ENCODE peak calls at places on chromosomes 5 and 9, in eight cellular contexts. M is CD8-positive, alpha-beta T cell; P is GM23338; H is AG09309; B is choroid plexus epithelial cell; O is small intestine; R is MM.1S; W is heart right ventricle. Z is an unnamed sample.

GRCh38 chr9:17810728-17811634 is 232.1 kb downstream of the SH3GL2 start:
- DNase-seq in R (peak), B (peak), W (peak), H (peak), M (peak), P (peak), O (peak), Z (peak)

GRCh38 chr9:591292-591691 is 250.2 kb upstream of the DMRT1 start:
- DNase-seq in M (no peak), P (peak), O (peak), W (peak), B (no peak), R (no peak), H (no peak), Z (no peak)

GRCh38 chr5:34998058-34998789 is 49.5 kb downstream of the AGXT2 start:
- DNase-seq in M (no peak), W (no peak), O (no peak), B (peak), P (no peak), R (no peak), H (no peak), Z (peak)

GRCh38 chr9:95552814-95553546 is 36.2 kb upstream of the PTCH1 start:
- DNase-seq in H (no peak), P (peak), O (no peak), R (no peak), B (peak), W (peak), M (no peak), Z (peak)

GRCh38 chr5:76782444-76782843 is 36.4 kb upstream of the F2RL1 start:
- DNase-seq in B (peak), P (no peak), W (no peak), M (no peak), H (no peak), O (no peak), R (no peak), Z (peak)

GRCh38 chr5:149265559-149265958 is 6.1 kb upstream of the AFAP1L1 start:
- DNase-seq in H (no peak), R (no peak), M (no peak), P (peak), B (peak), W (peak), O (peak), Z (peak)

GRCh38 chr5:66718374-66718977 is 122.3 kb downstream of the MAST4 start:
- DNase-seq in O (no peak), M (no peak), R (no peak), P (no peak), H (no peak), B (no peak), W (no peak), Z (no peak)

GRCh38 chr5:14281746-14282181 is 138.6 kb downstream of the TRIO start:
- DNase-seq in W (no peak), H (no peak), M (no peak), O (no peak), P (no peak), B (no peak), R (no peak), Z (no peak)

GRCh38 chr9:118331622-118332045 is 627.4 kb downstream of the TLR4 start:
- DNase-seq in M (no peak), H (no peak), P (no peak), R (no peak), B (peak), O (no peak), W (peak), Z (peak)

GRCh38 chr9:70192707-70193106 is 66.1 kb upstream of the SMC5 start:
- DNase-seq in B (no peak), H (no peak), O (no peak), M (no peak), P (no peak), R (no peak), W (no peak), Z (no peak)

GRCh38 chr9:32431196-32431595 is 46.8 kb downstream of the ACO1 start:
- DNase-seq in W (no peak), B (peak), H (no peak), M (no peak), P (no peak), R (no peak), O (no peak), Z (no peak)

GRCh38 chr5:1558945-1559344 is 35.2 kb upstream of the LPCAT1 start:
- DNase-seq in W (no peak), P (no peak), B (no peak), H (no peak), O (no peak), M (no peak), R (no peak), Z (no peak)

GRCh38 chr9:92206490-92206889 is 87.0 kb downstream of the IARS1 start:
- DNase-seq in P (no peak), R (no peak), W (no peak), O (no peak), H (no peak), M (no peak), B (peak), Z (peak)

GRCh38 chr5:101728933-101729332 is 567.2 kb downstream of the SLCO4C1 start:
- DNase-seq in P (peak), M (no peak), B (peak), O (no peak), H (no peak), W (no peak), R (no peak), Z (no peak)

GRCh38 chr9:128733256-128733655 is 9.3 kb upstream of the ZDHHC12 start:
- DNase-seq in P (peak), O (peak), B (peak), M (no peak), H (peak), W (peak), R (no peak), Z (peak)

GRCh38 chr9:15501179-15501578 is 9.6 kb downstream of the PSIP1 start:
- DNase-seq in B (peak), M (no peak), H (no peak), W (no peak), P (no peak), R (no peak), O (no peak), Z (peak)

GRCh38 chr5:50420343-50420935 is 20.6 kb downstream of the EMB start:
- DNase-seq in W (no peak), P (no peak), B (no peak), R (no peak), H (no peak), M (no peak), O (no peak), Z (no peak)

GRCh38 chr5:612498-613424 is 621 bp downstream of the CEP72 start:
- DNase-seq in H (no peak), P (peak), O (no peak), W (no peak), M (peak), R (peak), B (peak), Z (peak)

GRCh38 chr5:9604416-9604815 is 25.7 kb downstream of the TAS2R1 start:
- DNase-seq in B (no peak), R (no peak), H (no peak), P (no peak), W (no peak), M (no peak), O (no peak), Z (no peak)

DNA sequence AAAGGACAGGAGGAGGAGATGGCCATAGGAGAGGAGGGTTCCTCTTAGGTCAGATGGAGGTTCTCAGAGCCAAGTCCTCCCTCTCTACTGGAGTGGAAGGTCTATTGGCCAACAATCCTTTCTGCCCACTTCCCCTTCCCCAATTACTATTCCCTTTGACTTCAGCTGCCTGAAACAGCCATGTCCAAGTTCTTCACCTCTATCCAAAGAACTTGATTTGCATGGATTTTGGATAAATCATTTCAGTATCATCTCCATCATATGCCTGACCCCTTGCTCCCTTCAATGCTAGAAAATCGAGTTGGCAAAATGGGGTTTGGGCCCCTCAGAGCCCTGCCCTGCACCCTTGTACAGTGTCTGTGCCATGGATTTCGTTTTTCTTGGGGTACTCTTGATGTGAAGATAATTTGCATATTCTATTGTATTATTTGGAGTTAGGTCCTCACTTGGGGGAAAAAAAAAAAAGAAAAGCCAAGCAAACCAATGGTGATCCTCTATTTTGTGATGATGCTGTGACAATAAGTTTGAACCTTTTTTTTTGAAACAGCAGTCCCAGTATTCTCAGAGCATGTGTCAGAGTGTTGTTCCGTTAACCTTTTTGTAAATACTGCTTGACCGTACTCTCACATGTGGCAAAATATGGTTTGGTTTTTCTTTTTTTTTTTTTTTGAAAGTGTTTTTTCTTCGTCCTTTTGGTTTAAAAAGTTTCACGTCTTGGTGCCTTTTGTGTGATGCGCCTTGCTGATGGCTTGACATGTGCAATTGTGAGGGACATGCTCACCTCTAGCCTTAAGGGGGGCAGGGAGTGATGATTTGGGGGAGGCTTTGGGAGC is 3.1 kb downstream of the EGR1 start:
- DNase-seq in H (peak), R (no peak), P (no peak), O (no peak), B (peak), M (no peak), W (no peak), Z (no peak)
- H3K4me3 ChIP-seq in H (no peak), R (no peak), P (peak), O (no peak), B (peak), M (no peak), W (peak), Z (no peak)

DNA sequence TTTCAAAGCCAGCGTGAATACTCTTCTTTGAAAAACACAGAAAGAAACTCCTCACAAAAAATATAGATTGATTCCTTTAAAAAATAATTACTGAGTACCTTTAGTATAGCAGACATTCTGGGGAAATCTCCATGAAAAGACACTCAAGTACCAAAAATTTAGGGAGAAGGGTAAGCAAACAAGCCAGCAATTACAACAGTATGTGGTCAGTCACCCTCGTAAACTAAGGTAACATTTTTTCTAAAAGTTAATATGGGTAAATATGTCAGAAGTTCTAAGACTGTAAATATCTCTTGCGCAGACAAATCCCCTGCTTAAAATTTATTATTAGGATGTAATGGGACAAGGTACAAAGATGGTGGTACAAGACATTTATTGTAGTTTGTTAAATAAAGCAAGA is 102.0 kb upstream of the PTGER4 start:
- DNase-seq in W (no peak), O (no peak), R (no peak), B (no peak), P (no peak), H (no peak), M (no peak), Z (no peak)
- H3K4me3 ChIP-seq in W (no peak), O (no peak), R (no peak), B (no peak), P (no peak), H (no peak), M (no peak), Z (no peak)

GRCh38 chr9:136243631-136244030 is 2.0 kb downstream of the QSOX2 start:
- DNase-seq in H (no peak), R (peak), P (no peak), M (no peak), W (no peak), B (no peak), O (no peak), Z (no peak)
- H3K4me3 ChIP-seq in H (no peak), R (peak), P (peak), M (peak), W (no peak), B (no peak), O (no peak), Z (no peak)

GRCh38 chr9:134475051-134475790 is 149.0 kb downstream of the RXRA start:
- DNase-seq in R (no peak), W (peak), B (peak), H (no peak), O (peak), M (peak), P (no peak), Z (peak)
- H3K4me3 ChIP-seq in R (no peak), W (no peak), B (no peak), H (no peak), O (no peak), M (no peak), P (no peak), Z (no peak)

DNA sequence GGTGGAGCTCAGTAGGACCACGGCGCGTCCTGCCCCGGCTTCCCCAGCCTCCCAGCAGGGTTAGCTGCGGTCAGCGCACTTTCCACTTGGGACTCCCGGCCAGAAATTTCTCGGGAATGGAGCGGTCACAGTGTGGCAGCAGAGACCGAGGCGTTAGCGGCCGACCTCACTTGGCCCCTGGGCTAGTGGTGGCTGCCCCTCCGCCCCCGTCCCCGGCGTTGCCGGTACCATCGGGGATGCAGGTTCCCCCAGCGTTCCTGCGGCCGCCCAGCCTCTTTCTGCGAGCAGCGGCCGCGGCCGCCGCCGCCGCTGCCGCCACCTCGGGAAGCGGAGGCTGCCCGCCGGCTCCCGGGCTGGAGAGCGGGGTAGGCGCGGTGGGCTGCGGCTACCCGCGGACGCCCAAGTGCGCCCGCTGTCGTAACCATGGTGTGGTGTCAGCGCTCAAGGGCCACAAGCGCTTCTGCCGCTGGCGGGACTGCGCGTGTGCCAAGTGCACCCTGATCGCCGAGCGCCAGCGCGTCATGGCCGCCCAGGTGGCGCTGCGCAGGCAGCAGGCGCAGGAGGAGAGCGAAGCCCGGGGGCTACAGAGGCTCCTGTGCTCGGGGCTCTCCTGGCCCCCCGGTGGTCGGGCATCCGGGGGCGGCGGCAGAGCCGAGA is 454 bp downstream of the DMRTA1 start:
- DNase-seq in R (peak), P (peak), H (no peak), B (peak), M (peak), W (peak), O (peak), Z (peak)
- H3K4me3 ChIP-seq in R (peak), P (peak), H (peak), B (peak), M (peak), W (peak), O (peak), Z (peak)

DNA sequence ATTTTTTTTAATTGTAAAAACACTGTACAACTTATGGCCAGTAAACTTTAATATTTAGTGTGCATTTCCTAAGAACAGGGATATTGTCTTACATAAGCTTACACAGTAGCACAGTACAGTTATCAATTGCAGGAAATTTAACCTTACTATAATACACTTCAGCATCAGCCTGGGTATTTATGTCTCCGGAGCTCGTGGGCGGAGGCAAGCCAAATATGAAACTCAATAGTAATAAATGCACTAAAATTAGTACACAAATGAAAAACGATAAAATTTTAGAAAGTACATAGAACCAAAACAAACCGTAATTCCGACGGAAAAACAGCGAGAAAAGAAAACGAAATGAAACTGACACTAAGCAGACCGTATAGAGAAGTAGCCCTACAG is 91.2 kb downstream of the ANXA2R start:
- DNase-seq in H (no peak), M (no peak), R (no peak), O (no peak), P (no peak), B (no peak), W (no peak), Z (no peak)
- H3K4me3 ChIP-seq in H (no peak), M (peak), R (peak), O (no peak), P (no peak), B (peak), W (peak), Z (no peak)

GRCh38 chr9:18976368-18977238 is 56.4 kb downstream of the SAXO1 start:
- DNase-seq in O (no peak), M (no peak), R (peak), B (peak), H (peak), P (no peak), W (no peak), Z (peak)
- H3K4me3 ChIP-seq in O (no peak), M (no peak), R (no peak), B (peak), H (peak), P (no peak), W (peak), Z (no peak)

GRCh38 chr9:134455010-134455409 is 128.8 kb downstream of the RXRA start:
- DNase-seq in R (no peak), M (no peak), O (no peak), H (no peak), W (no peak), B (no peak), P (no peak), Z (no peak)

GRCh38 chr9:134457321-134457923 is 131.2 kb downstream of the RXRA start:
- DNase-seq in O (no peak), P (no peak), B (no peak), H (no peak), W (no peak), M (no peak), R (no peak), Z (no peak)

GRCh38 chr9:134456740-134457315 is 130.6 kb downstream of the RXRA start:
- DNase-seq in P (no peak), M (no peak), B (no peak), W (no peak), O (no peak), R (no peak), H (no peak), Z (no peak)

GRCh38 chr9:134455537-134455936 is 129.3 kb downstream of the RXRA start:
- DNase-seq in H (no peak), R (no peak), O (no peak), P (no peak), M (no peak), B (no peak), W (no peak), Z (no peak)

GRCh38 chr9:134455951-134456739 is 129.9 kb downstream of the RXRA start:
- DNase-seq in W (peak), O (peak), R (no peak), B (peak), H (peak), M (peak), P (no peak), Z (peak)
- H3K4me3 ChIP-seq in W (peak), O (peak), R (peak), B (peak), H (no peak), M (peak), P (no peak), Z (no peak)